ENCODE peak calls at places on chromosomes 11 and 22, in nine cellular contexts. V, B, Y, L, Z, F, Q, E and C are unnamed samples.

GRCh38 chr22:32018056-32018455 is 25.0 kb upstream of the SLC5A1 start:
- DNase-seq in V (no peak), E (no peak), Z (peak), L (no peak), Q (no peak), Y (no peak), B (no peak), F (no peak), C (no peak)

GRCh38 chr22:46193898-46194310 is 43.6 kb downstream of the PPARA start:
- DNase-seq in V (no peak), Z (peak), Y (no peak), Q (no peak), B (no peak), F (no peak), L (no peak), E (no peak), C (no peak)

GRCh38 chr22:42596376-42596775 is 18.3 kb downstream of the POLDIP3 start:
- DNase-seq in Y (no peak), E (no peak), B (no peak), Z (no peak), L (no peak), Q (no peak), F (no peak), V (no peak), C (no peak)

GRCh38 chr11:12053606-12054361 is 45.4 kb upstream of the DKK3 start:
- DNase-seq in F (no peak), B (peak), V (no peak), Y (no peak), Z (no peak), E (no peak), Q (no peak), L (no peak), C (no peak)

GRCh38 chr11:130070829-130071205 is 1.1 kb downstream of the APLP2 start:
- DNase-seq in Z (peak), Y (no peak), E (no peak), V (peak), F (no peak), L (peak), B (no peak), Q (no peak), C (no peak)

GRCh38 chr11:19974886-19975285 is 185.4 kb downstream of the DBX1 start:
- DNase-seq in F (no peak), E (no peak), Y (no peak), Z (no peak), L (no peak), V (no peak), B (no peak), Q (no peak), C (no peak)

GRCh38 chr11:132734217-132734616 is 798.1 kb downstream of the OPCML start:
- DNase-seq in Y (no peak), L (no peak), Z (peak), F (no peak), B (no peak), V (no peak), Q (no peak), E (no peak), C (no peak)

GRCh38 chr22:35315855-35316745 is 16.4 kb downstream of the TOM1 start:
- DNase-seq in F (no peak), Y (peak), Z (no peak), Q (no peak), V (peak), E (no peak), B (no peak), L (no peak), C (no peak)

GRCh38 chr11:122981388-122982264 is at the start of gene BSX:
- DNase-seq in E (no peak), Z (peak), V (no peak), Q (no peak), F (peak), L (peak), B (peak), Y (peak), C (peak)

GRCh38 chr11:61880454-61880853 is 10.9 kb downstream of the FADS3 start:
- DNase-seq in E (no peak), L (no peak), V (no peak), Z (no peak), Q (no peak), Y (no peak), F (no peak), B (no peak), C (no peak)

GRCh38 chr11:65224939-65225283 is 36.9 kb upstream of the POLA2 start:
- DNase-seq in F (no peak), E (no peak), B (no peak), Y (no peak), L (no peak), Q (no peak), V (no peak), Z (peak), C (no peak)

GRCh38 chr11:477042-477715 is 27.1 kb downstream of the PTDSS2 start:
- DNase-seq in B (no peak), F (no peak), Y (no peak), L (no peak), Q (no peak), V (no peak), Z (no peak), E (no peak), C (no peak)

GRCh38 chr22:47918276-47918928 is 1156.0 kb downstream of the TBC1D22A start:
- DNase-seq in B (peak), Q (peak), Y (no peak), V (no peak), F (no peak), L (no peak), Z (no peak), E (no peak), C (no peak)

GRCh38 chr11:46342237-46342636 is 5.0 kb upstream of the DGKZ start:
- DNase-seq in V (no peak), Q (no peak), B (no peak), Y (no peak), F (no peak), E (no peak), L (peak), Z (peak), C (no peak)